ENCODE peak calls at places on chromosomes 2 and 18, in seven cellular contexts. M, A, P, T, N, D and V are unnamed samples.

GRCh38 chr2:16661536-16661935 is 4.1 kb downstream of the CYRIA start:
- DNase-seq in M (no peak), A (no peak), P (no peak), T (no peak), N (no peak), D (no peak), V (no peak)

GRCh38 chr2:68448671-68449394 is 18.3 kb downstream of the FBXO48 start:
- DNase-seq in M (no peak), A (no peak), P (no peak), T (no peak), N (no peak), D (no peak), V (no peak)

GRCh38 chr2:19854596-19855235 is 47.1 kb downstream of the TTC32 start:
- DNase-seq in M (no peak), A (no peak), P (no peak), T (no peak), N (no peak), D (no peak), V (no peak)

GRCh38 chr2:221614274-221614673 is 42.2 kb upstream of the EPHA4 start:
- DNase-seq in M (no peak), A (no peak), P (no peak), T (no peak), N (no peak), D (no peak), V (no peak)

GRCh38 chr2:3959372-3959771 is 256.0 kb downstream of the DCDC2C start:
- DNase-seq in M (peak), A (peak), P (peak), T (no peak), N (peak), D (peak), V (no peak)

GRCh38 chr2:129747500-129748125 is 231.9 kb upstream of the RAB6C start:
- DNase-seq in M (no peak), A (no peak), P (no peak), T (no peak), N (no peak), D (no peak), V (no peak)

GRCh38 chr18:32980896-32981295 is 208.1 kb upstream of the KLHL14 start:
- DNase-seq in M (no peak), A (no peak), P (no peak), T (no peak), N (no peak), D (no peak), V (no peak)

GRCh38 chr2:162058973-162059668 is 14.9 kb downstream of the DPP4 start:
- DNase-seq in M (no peak), A (no peak), P (no peak), T (peak), N (no peak), D (no peak), V (no peak)

GRCh38 chr18:48395646-48396045 is 13.5 kb downstream of the ZBTB7C start:
- DNase-seq in M (no peak), A (no peak), P (no peak), T (no peak), N (no peak), D (no peak), V (no peak)

GRCh38 chr2:54904836-54905235 is 145.4 kb downstream of the RTN4 start:
- DNase-seq in M (no peak), A (no peak), P (no peak), T (no peak), N (peak), D (peak), V (no peak)

GRCh38 chr2:158443613-158444012 is 12.9 kb downstream of the CCDC148 start:
- DNase-seq in M (no peak), A (no peak), P (no peak), T (no peak), N (no peak), D (no peak), V (no peak)

GRCh38 chr2:67085146-67085545 is 312.0 kb upstream of the ETAA1 start:
- DNase-seq in M (no peak), A (no peak), P (no peak), T (no peak), N (no peak), D (no peak), V (no peak)

GRCh38 chr18:63152096-63152495 is 167.5 kb downstream of the BCL2 start:
- DNase-seq in M (no peak), A (no peak), P (no peak), T (no peak), N (no peak), D (no peak), V (no peak)

GRCh38 chr2:26674002-26674751 is 18.3 kb upstream of the KCNK3 start:
- DNase-seq in M (no peak), A (no peak), P (no peak), T (no peak), N (no peak), D (no peak), V (no peak)

GRCh38 chr2:70964596-70965386 is 13.6 kb upstream of the ANKRD53 start:
- DNase-seq in M (no peak), A (no peak), P (peak), T (no peak), N (peak), D (peak), V (peak)

GRCh38 chr2:167925775-167926174 is 321.6 kb downstream of the STK39 start:
- DNase-seq in M (no peak), A (no peak), P (no peak), T (no peak), N (no peak), D (no peak), V (no peak)

GRCh38 chr2:133780997-133781513 is 212.8 kb upstream of the NCKAP5 start:
- DNase-seq in M (no peak), A (no peak), P (no peak), T (no peak), N (no peak), D (no peak), V (no peak)

GRCh38 chr2:183428881-183429280 is 304.6 kb downstream of the NUP35 start:
- DNase-seq in M (no peak), A (no peak), P (no peak), T (no peak), N (no peak), D (no peak), V (no peak)

GRCh38 chr18:48567388-48567787 is 28.6 kb downstream of the CTIF start:
- DNase-seq in M (no peak), A (no peak), P (no peak), T (no peak), N (no peak), D (no peak), V (no peak)

GRCh38 chr2:241063587-241063986 is 38.5 kb downstream of the MTERF4 start:
- DNase-seq in M (no peak), A (no peak), P (no peak), T (no peak), N (no peak), D (no peak), V (no peak)

GRCh38 chr2:190149942-190150341 is 87.4 kb upstream of the MSTN start:
- DNase-seq in M (no peak), A (no peak), P (no peak), T (no peak), N (no peak), D (no peak), V (no peak)

GRCh38 chr18:12742453-12742852 is 39.6 kb downstream of the PSMG2 start:
- DNase-seq in M (no peak), A (no peak), P (no peak), T (no peak), N (no peak), D (no peak), V (no peak)

GRCh38 chr2:165863816-165864221 is 69.8 kb upstream of the GALNT3 start:
- DNase-seq in M (no peak), A (no peak), P (no peak), T (no peak), N (no peak), D (no peak), V (no peak)

GRCh38 chr2:105545731-105546622 is 147.1 kb upstream of the FHL2 start:
- DNase-seq in M (peak), A (peak), P (peak), T (no peak), N (peak), D (peak), V (peak)

GRCh38 chr18:27778441-27778840 is 398.5 kb downstream of the CDH2 start:
- DNase-seq in M (peak), A (no peak), P (no peak), T (no peak), N (no peak), D (no peak), V (no peak)

GRCh38 chr2:96895709-96896651 is 26.1 kb upstream of the SEMA4C start:
- DNase-seq in M (no peak), A (no peak), P (no peak), T (no peak), N (no peak), D (no peak), V (no peak)

GRCh38 chr18:51235011-51235789 is 37.7 kb upstream of the MEX3C start:
- DNase-seq in M (no peak), A (no peak), P (no peak), T (no peak), N (no peak), D (no peak), V (no peak)

DNA sequence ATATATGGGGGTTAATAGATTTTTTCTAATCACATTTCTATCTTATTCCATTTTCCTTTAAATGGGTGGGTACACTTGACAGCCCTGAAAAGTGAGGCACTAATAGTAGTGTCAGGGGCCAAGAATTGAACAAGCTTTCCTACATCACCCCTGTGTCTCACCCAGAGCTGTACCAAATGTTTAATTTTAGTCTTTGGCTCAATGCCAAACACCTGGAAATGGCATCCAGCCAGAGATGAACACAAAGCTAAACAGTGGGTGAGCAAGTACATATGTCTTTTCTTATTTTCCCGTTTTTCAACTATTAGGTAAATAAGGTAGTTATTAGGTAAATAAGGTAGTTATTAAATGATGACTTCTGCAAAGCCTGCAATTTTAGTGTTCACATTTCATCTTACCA is 276.3 kb upstream of the ERBB4 start:
- DNase-seq in M (no peak), A (no peak), P (no peak), T (no peak), N (no peak), D (no peak), V (no peak)
- TF ChIP-seq SP1 in M (no peak), A (no peak), P (no peak), T (no peak), N (no peak), D (no peak), V (no peak)

GRCh38 chr2:219612605-219613286 is 14.7 kb upstream of the SLC4A3 start:
- DNase-seq in M (no peak), A (no peak), P (no peak), T (no peak), N (no peak), D (no peak), V (no peak)
- TF ChIP-seq SP1 in M (no peak), A (no peak), P (no peak), T (no peak), N (no peak), D (no peak), V (no peak)

GRCh38 chr2:110101280-110101844 is 14.3 kb downstream of the MALL start:
- DNase-seq in M (no peak), A (peak), P (peak), T (no peak), N (peak), D (peak), V (no peak)
- TF ChIP-seq SP1 in M (no peak), A (no peak), P (no peak), T (no peak), N (no peak), D (no peak), V (no peak)

GRCh38 chr18:68840554-68841263 is 42.8 kb downstream of the CCDC102B start:
- DNase-seq in M (no peak), A (no peak), P (peak), T (no peak), N (peak), D (peak), V (no peak)

GRCh38 chr18:68839701-68840100 is 41.8 kb downstream of the CCDC102B start:
- DNase-seq in M (no peak), A (no peak), P (no peak), T (no peak), N (no peak), D (no peak), V (no peak)

GRCh38 chr18:68841301-68841700 is 43.4 kb downstream of the CCDC102B start:
- DNase-seq in M (no peak), A (no peak), P (no peak), T (no peak), N (no peak), D (no peak), V (no peak)

GRCh38 chr18:68847219-68847860 is 49.5 kb downstream of the CCDC102B start:
- DNase-seq in M (no peak), A (no peak), P (peak), T (no peak), N (peak), D (peak), V (no peak)

GRCh38 chr18:68843467-68844089 is 45.7 kb downstream of the CCDC102B start:
- DNase-seq in M (no peak), A (no peak), P (no peak), T (no peak), N (no peak), D (no peak), V (no peak)
- TF ChIP-seq SP1 in M (no peak), A (no peak), P (no peak), T (no peak), N (no peak), D (no peak), V (no peak)

GRCh38 chr2:29218071-29218470 is 102.9 kb downstream of the CLIP4 start:
- DNase-seq in M (no peak), A (no peak), P (no peak), T (no peak), N (no peak), D (no peak), V (no peak)
- TF ChIP-seq SP1 in M (no peak), A (no peak), P (no peak), T (no peak), N (no peak), D (no peak), V (no peak)

DNA sequence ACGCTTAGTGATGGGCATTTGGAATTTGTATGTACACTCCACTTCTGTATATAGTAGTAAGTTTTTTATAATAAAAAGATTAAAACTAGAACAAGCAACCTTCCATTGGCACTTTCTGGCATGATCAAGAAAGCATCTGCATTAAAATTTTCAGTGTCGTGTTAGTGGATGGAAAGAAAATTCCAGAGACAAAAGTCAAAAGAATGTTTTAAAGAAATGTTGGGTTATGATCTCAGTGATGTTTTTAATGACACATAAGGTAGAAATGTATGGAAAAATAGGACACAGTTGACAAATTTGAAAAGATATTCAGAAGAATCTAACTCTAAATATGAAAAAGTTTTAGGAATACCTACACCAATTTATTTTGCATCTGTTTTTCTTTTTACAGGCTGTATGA is 126.1 kb upstream of the FAM117B start:
- DNase-seq in M (no peak), A (no peak), P (no peak), T (no peak), N (no peak), D (no peak), V (no peak)
- TF ChIP-seq SP1 in M (no peak), A (no peak), P (no peak), T (no peak), N (no peak), D (no peak), V (no peak)

DNA sequence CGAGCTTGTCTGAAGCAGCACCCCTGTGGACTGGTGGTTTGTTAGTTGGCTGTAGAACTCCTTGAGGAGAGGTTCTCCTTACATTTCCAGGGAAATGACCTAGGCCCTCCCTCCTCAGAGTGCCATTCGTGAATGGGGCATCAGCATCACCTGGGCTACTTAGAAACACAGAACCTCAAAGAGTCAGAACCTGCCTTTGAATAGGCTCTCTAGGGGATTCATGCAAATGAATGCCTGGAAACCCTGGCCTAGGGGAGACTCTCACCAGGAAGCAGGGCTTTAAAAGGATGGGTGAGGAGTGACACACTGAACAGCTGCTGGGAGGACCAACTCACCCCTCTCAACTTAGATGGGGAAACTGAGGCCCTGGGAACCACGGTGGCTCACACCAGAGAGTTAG is 2.1 kb upstream of the MOCOS start:
- DNase-seq in M (no peak), A (no peak), P (no peak), T (no peak), N (no peak), D (no peak), V (no peak)
- TF ChIP-seq SP1 in M (no peak), A (no peak), P (no peak), T (no peak), N (no peak), D (no peak), V (no peak)

GRCh38 chr2:30472326-30472725 is 25.3 kb downstream of the LCLAT1 start:
- DNase-seq in M (no peak), A (no peak), P (no peak), T (no peak), N (no peak), D (no peak), V (no peak)
- TF ChIP-seq SP1 in M (no peak), A (no peak), P (no peak), T (no peak), N (no peak), D (no peak), V (no peak)